ENCODE peak calls at places on chromosomes 5 and 9, in seven cellular contexts. Y is upper lobe of right lung, I is fibroblast of the aortic adventitia, P is MM.1S, G is kidney, B is A549, F is colonic mucosa. W is an unnamed sample.

GRCh38 chr9:125886365-125886764 is 139.2 kb downstream of the PBX3 start:
- DNase-seq in P (no peak), G (no peak), B (no peak), F (no peak), I (peak; percentile 16), Y (no peak), W (no peak)

GRCh38 chr5:180088561-180088960 is 17.0 kb upstream of the RNF130 start:
- DNase-seq in G (no peak), P (no peak), Y (no peak), B (no peak), F (no peak), I (no peak), W (no peak)

GRCh38 chr5:36494756-36495637 is 111.4 kb upstream of the SLC1A3 start:
- DNase-seq in I (peak; percentile 64), P (no peak), G (no peak), B (no peak), F (no peak), Y (no peak), W (no peak)

GRCh38 chr5:17218353-17219005 is 1.0 kb downstream of the BASP1 start:
- DNase-seq in P (peak; percentile 62), I (peak; percentile 94), Y (peak; percentile 72), G (peak; percentile 79), F (peak; percentile 19), B (no peak), W (no peak)

GRCh38 chr5:170551076-170551475 is 47.3 kb downstream of the KCNIP1 start:
- DNase-seq in B (no peak), F (no peak), P (no peak), I (no peak), G (no peak), Y (no peak), W (no peak)

GRCh38 chr5:153237671-153238332 is 252.7 kb upstream of the GRIA1 start:
- DNase-seq in P (peak; percentile 60), B (no peak), G (no peak), F (no peak), I (no peak), Y (no peak), W (no peak)

GRCh38 chr9:106800691-106801090 is 62.3 kb upstream of the ZNF462 start:
- DNase-seq in G (no peak), I (no peak), B (no peak), Y (no peak), P (no peak), F (no peak), W (no peak)

GRCh38 chr5:74503-75109 is 17.4 kb upstream of the PLEKHG4B start:
- DNase-seq in B (no peak), P (no peak), Y (no peak), I (no peak), G (peak; percentile 49), F (no peak), W (no peak)

GRCh38 chr5:168002116-168002515 is 289.3 kb upstream of the WWC1 start:
- DNase-seq in I (no peak), B (no peak), P (no peak), G (no peak), Y (no peak), F (no peak), W (no peak)

GRCh38 chr9:134138292-134138691 is 2.4 kb downstream of the WDR5 start:
- DNase-seq in P (no peak), I (no peak), G (no peak), B (no peak), Y (no peak), F (no peak), W (no peak)

GRCh38 chr9:134136117-134136996 is 475 bp downstream of the WDR5 start:
- DNase-seq in B (peak; percentile 18), P (peak; percentile 7), F (peak; percentile 24), G (peak; percentile 85), Y (peak; percentile 76), I (peak; percentile 26), W (no peak)

GRCh38 chr9:134134949-134135342 is 936 bp upstream of the WDR5 start:
- DNase-seq in P (peak; percentile 6), F (no peak), I (peak; percentile 23), Y (no peak), B (peak; percentile 58), G (no peak), W (no peak)

GRCh38 chr9:134136997-134137302 is 1.1 kb downstream of the WDR5 start:
- DNase-seq in F (no peak), B (no peak), Y (no peak), I (no peak), G (no peak), P (no peak), W (no peak)

DNA sequence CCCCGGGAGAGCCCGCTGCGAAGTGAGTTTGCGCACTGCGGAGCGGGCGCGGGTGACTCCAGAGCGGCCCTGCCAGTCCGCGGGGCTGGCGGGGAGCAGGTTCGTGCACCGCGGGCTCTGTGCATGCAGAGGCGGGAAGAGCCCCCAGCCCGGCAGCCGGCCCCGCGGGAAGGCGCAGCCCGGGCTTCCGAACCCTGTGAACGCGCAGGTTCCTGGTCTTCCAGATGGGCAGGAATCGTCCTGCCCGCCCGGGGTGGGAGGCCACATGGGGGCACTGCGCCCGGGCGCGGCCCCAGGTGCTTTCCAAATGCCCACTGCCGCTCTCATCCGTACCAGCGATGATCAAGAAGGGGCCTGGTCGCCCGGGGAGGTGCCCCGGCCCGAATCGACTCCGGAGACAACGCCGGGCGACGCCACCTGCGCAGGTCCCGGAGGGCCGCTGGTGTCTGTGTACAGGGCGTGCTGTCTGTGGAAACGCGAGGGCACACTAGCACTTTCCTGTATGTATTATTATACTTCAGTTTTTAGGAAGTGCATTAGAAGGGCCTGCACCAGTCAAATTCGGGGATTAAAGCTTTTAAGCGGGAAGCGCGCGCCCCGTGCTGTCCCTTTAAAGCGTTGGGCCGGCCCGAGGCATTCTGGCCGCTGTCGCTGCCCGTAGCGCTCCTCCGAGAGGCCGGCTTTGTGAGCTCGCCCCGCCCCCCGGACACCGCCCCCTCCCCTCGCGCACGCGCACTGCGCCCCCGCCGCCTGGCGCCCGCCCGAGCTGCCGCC is at the start of gene WDR5:
- DNase-seq in I (peak; percentile 87), G (peak; percentile 97), F (peak; percentile 93), P (peak; percentile 89), B (peak; percentile 93), Y (peak; percentile 97), W (no peak)
- TF ChIP-seq CTCF in I (peak; percentile 31), G (peak; percentile 4), F (no peak), P (peak; percentile 30), B (peak; percentile 34), Y (peak; percentile 28), W (peak; percentile 68)

GRCh38 chr9:105447814-105448812 is at the start of gene FSD1L:
- DNase-seq in I (peak; percentile 91), P (peak; percentile 87), F (peak; percentile 95), G (peak; percentile 97), Y (peak; percentile 97), B (peak; percentile 82), W (peak; percentile 98)
- TF ChIP-seq CTCF in I (peak; percentile 45), P (peak; percentile 44), F (no peak), G (peak; percentile 29), Y (peak; percentile 34), B (no peak), W (peak; percentile 56)

DNA sequence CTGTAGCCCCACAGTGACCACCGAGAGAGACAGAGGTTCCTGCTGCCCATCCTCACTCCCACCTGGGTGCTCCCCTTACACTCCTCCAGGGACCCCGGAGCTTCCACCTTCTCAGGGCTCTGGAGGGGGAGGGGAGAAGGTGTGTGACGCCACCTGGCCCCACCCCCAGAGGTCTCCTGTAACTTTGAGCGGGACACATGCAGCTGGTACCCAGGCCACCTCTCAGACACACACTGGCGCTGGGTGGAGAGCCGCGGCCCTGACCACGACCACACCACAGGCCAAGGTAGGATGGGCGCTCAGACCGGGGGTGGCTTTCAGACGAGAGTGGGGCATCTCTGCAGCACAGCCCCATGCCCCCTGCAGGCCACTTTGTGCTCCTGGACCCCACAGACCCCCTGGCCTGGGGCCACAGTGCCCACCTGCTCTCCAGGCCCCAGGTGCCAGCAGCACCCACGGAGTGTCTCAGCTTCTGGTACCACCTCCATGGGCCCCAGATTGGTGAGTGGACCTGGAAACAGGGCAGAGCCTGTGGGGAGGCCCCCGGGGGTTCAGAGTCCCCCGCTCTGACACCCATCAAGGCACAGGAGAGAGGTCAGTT is 4.5 kb downstream of the MAMDC4 start:
- DNase-seq in Y (no peak), G (peak; percentile 68), P (no peak), I (no peak), F (peak; percentile 22), B (no peak), W (no peak)
- TF ChIP-seq CTCF in Y (no peak), G (no peak), P (no peak), I (no peak), F (no peak), B (no peak), W (peak; percentile 26)

GRCh38 chr5:96729156-96729555 is 67.0 kb downstream of the CAST start:
- DNase-seq in I (no peak), P (no peak), Y (no peak), B (no peak), F (no peak), G (no peak), W (no peak)
- TF ChIP-seq CTCF in I (peak; percentile 37), P (peak; percentile 30), Y (peak; percentile 19), B (peak; percentile 49), F (no peak), G (peak; percentile 28), W (peak; percentile 79)

DNA sequence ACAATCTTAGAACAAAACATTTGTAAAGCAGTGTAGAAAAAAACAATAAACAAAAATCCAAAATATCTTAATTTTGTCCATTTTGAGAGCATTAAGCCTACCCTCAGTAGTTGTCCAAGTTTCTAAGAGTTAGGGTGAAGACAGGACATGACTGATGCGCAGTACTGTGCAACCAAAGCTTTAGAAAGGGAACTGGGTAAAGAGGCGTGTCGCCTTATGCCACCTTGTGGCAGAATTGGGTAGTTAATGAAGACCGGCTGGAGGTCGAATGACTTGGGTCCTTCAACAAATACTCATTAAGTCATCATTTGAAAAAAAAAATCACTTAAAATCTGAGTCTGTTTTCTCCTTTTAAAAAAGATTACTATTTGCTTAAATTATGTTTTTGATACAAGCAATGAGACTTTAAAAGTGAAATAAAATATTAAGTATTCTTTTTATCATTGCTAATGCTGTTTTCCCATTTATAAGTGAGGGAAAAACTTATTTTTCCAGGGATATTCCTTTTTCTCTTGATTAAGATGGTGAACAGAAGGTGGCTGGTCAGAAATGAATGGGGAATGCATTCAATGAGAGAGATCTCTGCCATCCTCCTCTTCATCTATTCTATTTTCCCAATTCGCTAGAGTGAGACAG is 3.5 kb upstream of the RNF20 start:
- DNase-seq in Y (no peak), G (no peak), P (peak; percentile 81), B (peak; percentile 69), I (peak; percentile 82), F (peak; percentile 73), W (no peak)
- TF ChIP-seq CTCF in Y (peak; percentile 82), G (peak; percentile 82), P (peak; percentile 84), B (peak; percentile 89), I (peak; percentile 83), F (peak; percentile 84), W (peak; percentile 97)

GRCh38 chr9:130712564-130713285 is 19.1 kb downstream of the EXOSC2 start:
- DNase-seq in B (peak; percentile 99), I (peak; percentile 98), Y (peak; percentile 99), G (peak; percentile 99), F (peak; percentile 98), P (peak; percentile 98), W (peak; percentile 99)

GRCh38 chr9:130711469-130711868 is 17.9 kb downstream of the EXOSC2 start:
- DNase-seq in I (no peak), F (no peak), Y (no peak), G (no peak), B (no peak), P (no peak), W (no peak)

GRCh38 chr9:130714586-130715110 is 21.1 kb downstream of the EXOSC2 start:
- DNase-seq in I (peak; percentile 37), F (no peak), B (no peak), G (no peak), Y (no peak), P (no peak), W (no peak)

GRCh38 chr9:130715270-130716077 is 21.9 kb downstream of the EXOSC2 start:
- DNase-seq in I (peak; percentile 36), Y (no peak), F (no peak), B (no peak), G (no peak), P (no peak), W (no peak)

GRCh38 chr9:130713286-130713975 is 19.9 kb downstream of the EXOSC2 start:
- DNase-seq in Y (no peak), B (no peak), P (no peak), I (peak; percentile 46), F (peak; percentile 54), G (peak; percentile 84), W (no peak)
- TF ChIP-seq CTCF in Y (no peak), B (peak; percentile 6), P (no peak), I (no peak), F (no peak), G (no peak), W (peak; percentile 28)